ENCODE peak calls at places on chromosomes 6 and 20, in six cellular contexts. R is stimulated activated naive CD8-positive, alpha-beta T cell treated with anti-CD3 and anti-CD28 coated beads, Interleukin-15, Interleukin-2, amounts not matched to agents 100 U/mL and 50 U/mL, for 24 hours; O is HT1080; Y is nucleus accumbens; K is hepatocyte; B is foreskin fibroblast. Z is an unnamed sample.

GRCh38 chr20:13331536-13331935 is 110.5 kb downstream of the ISM1 start:
- DNase-seq in R (no peak), O (peak), Y (no peak), K (no peak), B (peak), Z (peak)

GRCh38 chr6:93992976-93993375 is 573.6 kb upstream of the EPHA7 start:
- DNase-seq in R (no peak), O (no peak), Y (no peak), K (no peak), B (no peak), Z (no peak)

GRCh38 chr6:14596410-14596809 is 478.8 kb downstream of the CD83 start:
- DNase-seq in R (peak), O (peak), Y (no peak), K (peak), B (peak), Z (peak)

GRCh38 chr20:32521780-32522524 is 63.2 kb downstream of the NOL4L start:
- DNase-seq in R (peak), O (peak), Y (no peak), K (peak), B (peak), Z (peak)

GRCh38 chr6:75210885-75211739 is 5.3 kb upstream of the COL12A1 start:
- DNase-seq in R (peak), O (no peak), Y (no peak), K (peak), B (peak), Z (peak)

GRCh38 chr20:13464702-13465101 is 174.0 kb downstream of the TASP1 start:
- DNase-seq in R (no peak), O (peak), Y (no peak), K (no peak), B (peak), Z (peak)

GRCh38 chr6:119379809-119380208 is 30.2 kb upstream of the MAN1A1 start:
- DNase-seq in R (no peak), O (no peak), Y (no peak), K (no peak), B (no peak), Z (no peak)

GRCh38 chr6:37052027-37052628 is 46.7 kb downstream of the FGD2 start:
- DNase-seq in R (peak), O (no peak), Y (no peak), K (no peak), B (no peak), Z (no peak)

GRCh38 chr20:8305449-8305978 is 173.4 kb downstream of the PLCB1 start:
- DNase-seq in R (peak), O (peak), Y (no peak), K (peak), B (peak), Z (peak)